ENCODE peak calls at places on chromosomes 4 and X, in seven cellular contexts. One of them, this sample, is unnamed. For H3K9me3, the result is how much of the 10 kb centered on the place peaks cover.

GRCh38 chr4:77625485-77625884 is 19.9 kb downstream of the CXCL13 start:
- DNase-seq in left ventricle myocardium inferior: no peak
- DNase-seq in psoas muscle: no peak
- DNase-seq in OCI-LY7: no peak
- DNase-seq in CD8-positive, alpha-beta T cell: no peak
- DNase-seq in SJSA1: no peak
- DNase-seq in adipocyte: no peak
- DNase-seq in this sample: no peak

GRCh38 chr4:156799121-156799589 is 172.4 kb downstream of the PDGFC start:
- DNase-seq in adipocyte: peak
- DNase-seq in psoas muscle: no peak
- DNase-seq in left ventricle myocardium inferior: no peak
- DNase-seq in SJSA1: no peak
- DNase-seq in OCI-LY7: no peak
- DNase-seq in CD8-positive, alpha-beta T cell: no peak
- DNase-seq in this sample: no peak

GRCh38 chrX:123899701-123900100 is 39.8 kb downstream of the XIAP start:
- DNase-seq in left ventricle myocardium inferior: no peak
- DNase-seq in CD8-positive, alpha-beta T cell: no peak
- DNase-seq in OCI-LY7: no peak
- DNase-seq in adipocyte: peak
- DNase-seq in psoas muscle: no peak
- DNase-seq in SJSA1: no peak
- DNase-seq in this sample: no peak

GRCh38 chr4:23978031-23978430 is 88.2 kb upstream of the PPARGC1A start:
- DNase-seq in SJSA1: peak
- DNase-seq in left ventricle myocardium inferior: no peak
- DNase-seq in adipocyte: no peak
- DNase-seq in psoas muscle: no peak
- DNase-seq in CD8-positive, alpha-beta T cell: no peak
- DNase-seq in OCI-LY7: no peak
- DNase-seq in this sample: no peak

GRCh38 chr4:25911356-25911755 is 2.7 kb upstream of the SMIM20 start:
- DNase-seq in SJSA1: no peak
- DNase-seq in psoas muscle: no peak
- DNase-seq in adipocyte: no peak
- DNase-seq in CD8-positive, alpha-beta T cell: no peak
- DNase-seq in left ventricle myocardium inferior: no peak
- DNase-seq in OCI-LY7: no peak
- DNase-seq in this sample: no peak

GRCh38 chr4:1910643-1911042 is 39.5 kb downstream of the NSD2 start:
- DNase-seq in adipocyte: peak
- DNase-seq in SJSA1: no peak
- DNase-seq in psoas muscle: no peak
- DNase-seq in left ventricle myocardium inferior: no peak
- DNase-seq in CD8-positive, alpha-beta T cell: no peak
- DNase-seq in OCI-LY7: peak
- DNase-seq in this sample: no peak

GRCh38 chr4:38275331-38275821 is 315.2 kb downstream of the PTTG2 start:
- DNase-seq in left ventricle myocardium inferior: no peak
- DNase-seq in SJSA1: no peak
- DNase-seq in psoas muscle: no peak
- DNase-seq in OCI-LY7: no peak
- DNase-seq in CD8-positive, alpha-beta T cell: no peak
- DNase-seq in adipocyte: no peak
- DNase-seq in this sample: no peak

GRCh38 chrX:14529288-14529989 is at the start of gene GLRA2:
- DNase-seq in psoas muscle: no peak
- DNase-seq in SJSA1: peak
- DNase-seq in CD8-positive, alpha-beta T cell: no peak
- DNase-seq in adipocyte: peak
- DNase-seq in OCI-LY7: no peak
- DNase-seq in left ventricle myocardium inferior: no peak
- DNase-seq in this sample: no peak

GRCh38 chrX:151082077-151082948 is 94.1 kb upstream of the GPR50 start:
- DNase-seq in adipocyte: peak
- DNase-seq in OCI-LY7: peak
- DNase-seq in left ventricle myocardium inferior: peak
- DNase-seq in CD8-positive, alpha-beta T cell: peak
- DNase-seq in SJSA1: peak
- DNase-seq in psoas muscle: peak
- DNase-seq in this sample: peak

GRCh38 chrX:129959493-129959832 is 23.0 kb upstream of the BCORL1 start:
- DNase-seq in CD8-positive, alpha-beta T cell: no peak
- DNase-seq in adipocyte: peak
- DNase-seq in left ventricle myocardium inferior: no peak
- DNase-seq in SJSA1: no peak
- DNase-seq in OCI-LY7: no peak
- DNase-seq in psoas muscle: no peak
- DNase-seq in this sample: no peak

GRCh38 chr4:55499495-55499894 is 47.2 kb downstream of the CLOCK start:
- DNase-seq in adipocyte: no peak
- DNase-seq in SJSA1: no peak
- DNase-seq in left ventricle myocardium inferior: no peak
- DNase-seq in CD8-positive, alpha-beta T cell: no peak
- DNase-seq in OCI-LY7: no peak
- DNase-seq in psoas muscle: no peak
- DNase-seq in this sample: no peak

GRCh38 chr4:76981649-76982048 is 32.1 kb downstream of the SEPTIN11 start:
- DNase-seq in left ventricle myocardium inferior: no peak
- DNase-seq in SJSA1: no peak
- DNase-seq in adipocyte: peak
- DNase-seq in CD8-positive, alpha-beta T cell: no peak
- DNase-seq in psoas muscle: no peak
- DNase-seq in OCI-LY7: no peak
- DNase-seq in this sample: no peak

GRCh38 chr4:48986654-48987164 is 634 bp downstream of the CWH43 start:
- DNase-seq in SJSA1: no peak
- DNase-seq in OCI-LY7: no peak
- DNase-seq in left ventricle myocardium inferior: no peak
- DNase-seq in CD8-positive, alpha-beta T cell: no peak
- DNase-seq in adipocyte: no peak
- DNase-seq in psoas muscle: no peak
- DNase-seq in this sample: peak

GRCh38 chrX:55159556-55159955 is 60.6 kb upstream of the PAGE5 start:
- DNase-seq in adipocyte: no peak
- DNase-seq in psoas muscle: no peak
- DNase-seq in left ventricle myocardium inferior: no peak
- DNase-seq in SJSA1: no peak
- DNase-seq in CD8-positive, alpha-beta T cell: no peak
- DNase-seq in OCI-LY7: no peak
- DNase-seq in this sample: no peak

GRCh38 chr4:169745291-169745690 is 12.5 kb downstream of the HPF1 start:
- DNase-seq in SJSA1: peak
- DNase-seq in OCI-LY7: no peak
- DNase-seq in psoas muscle: no peak
- DNase-seq in left ventricle myocardium inferior: no peak
- DNase-seq in adipocyte: peak
- DNase-seq in CD8-positive, alpha-beta T cell: no peak
- DNase-seq in this sample: no peak

GRCh38 chrX:11532291-11533075 is 133.2 kb downstream of the ARHGAP6 start:
- DNase-seq in psoas muscle: no peak
- DNase-seq in adipocyte: peak
- DNase-seq in SJSA1: no peak
- DNase-seq in CD8-positive, alpha-beta T cell: no peak
- DNase-seq in OCI-LY7: no peak
- DNase-seq in left ventricle myocardium inferior: no peak
- DNase-seq in this sample: no peak

GRCh38 chrX:66110112-66110511 is 53.9 kb upstream of the HEPH start:
- DNase-seq in adipocyte: peak
- DNase-seq in CD8-positive, alpha-beta T cell: no peak
- DNase-seq in psoas muscle: no peak
- DNase-seq in SJSA1: peak
- DNase-seq in OCI-LY7: peak
- DNase-seq in left ventricle myocardium inferior: no peak
- DNase-seq in this sample: no peak

GRCh38 chr4:26346203-26346620 is 25.4 kb downstream of the RBPJ start:
- DNase-seq in OCI-LY7: no peak
- DNase-seq in left ventricle myocardium inferior: no peak
- DNase-seq in SJSA1: peak
- DNase-seq in adipocyte: no peak
- DNase-seq in CD8-positive, alpha-beta T cell: no peak
- DNase-seq in psoas muscle: no peak
- DNase-seq in this sample: no peak

GRCh38 chrX:17860811-17861495 is at the start of gene RAI2:
- DNase-seq in OCI-LY7: no peak
- DNase-seq in SJSA1: no peak
- DNase-seq in CD8-positive, alpha-beta T cell: peak
- DNase-seq in psoas muscle: peak
- DNase-seq in left ventricle myocardium inferior: peak
- DNase-seq in adipocyte: peak
- DNase-seq in this sample: peak

GRCh38 chrX:37613898-37614297 is 42.4 kb downstream of the LANCL3 start:
- DNase-seq in SJSA1: no peak
- DNase-seq in psoas muscle: no peak
- DNase-seq in left ventricle myocardium inferior: no peak
- DNase-seq in CD8-positive, alpha-beta T cell: no peak
- DNase-seq in OCI-LY7: no peak
- DNase-seq in adipocyte: no peak
- DNase-seq in this sample: no peak

GRCh38 chrX:10280061-10280460 is 123.3 kb downstream of the CLCN4 start:
- DNase-seq in psoas muscle: no peak
- DNase-seq in OCI-LY7: no peak
- DNase-seq in CD8-positive, alpha-beta T cell: no peak
- DNase-seq in adipocyte: no peak
- DNase-seq in SJSA1: no peak
- DNase-seq in left ventricle myocardium inferior: no peak
- DNase-seq in this sample: no peak

GRCh38 chr4:105092768-105093167 is 53.9 kb upstream of the TET2 start:
- DNase-seq in CD8-positive, alpha-beta T cell: no peak
- DNase-seq in OCI-LY7: no peak
- DNase-seq in psoas muscle: no peak
- DNase-seq in adipocyte: no peak
- DNase-seq in SJSA1: no peak
- DNase-seq in left ventricle myocardium inferior: no peak
- DNase-seq in this sample: no peak

GRCh38 chrX:12308420-12308819 is 170.1 kb downstream of the FRMPD4 start:
- DNase-seq in adipocyte: no peak
- DNase-seq in left ventricle myocardium inferior: peak
- DNase-seq in SJSA1: no peak
- DNase-seq in CD8-positive, alpha-beta T cell: no peak
- DNase-seq in OCI-LY7: no peak
- DNase-seq in psoas muscle: no peak
- DNase-seq in this sample: no peak

GRCh38 chr4:124712417-124713212 is at the start of gene ANKRD50:
- DNase-seq in psoas muscle: peak
- DNase-seq in CD8-positive, alpha-beta T cell: peak
- DNase-seq in OCI-LY7: peak
- DNase-seq in SJSA1: peak
- DNase-seq in left ventricle myocardium inferior: peak
- DNase-seq in adipocyte: peak
- DNase-seq in this sample: peak

GRCh38 chr4:124710911-124711310 is 1.6 kb downstream of the ANKRD50 start:
- DNase-seq in psoas muscle: no peak
- DNase-seq in left ventricle myocardium inferior: no peak
- DNase-seq in SJSA1: peak
- DNase-seq in adipocyte: peak
- DNase-seq in OCI-LY7: no peak
- DNase-seq in CD8-positive, alpha-beta T cell: no peak
- DNase-seq in this sample: peak

GRCh38 chr4:124708517-124709300 is 3.8 kb downstream of the ANKRD50 start:
- DNase-seq in CD8-positive, alpha-beta T cell: no peak
- DNase-seq in left ventricle myocardium inferior: no peak
- DNase-seq in adipocyte: no peak
- DNase-seq in psoas muscle: no peak
- DNase-seq in SJSA1: no peak
- DNase-seq in OCI-LY7: no peak
- DNase-seq in this sample: peak

GRCh38 chr4:124711469-124712416 is 789 bp downstream of the ANKRD50 start:
- DNase-seq in adipocyte: peak
- DNase-seq in OCI-LY7: peak
- DNase-seq in left ventricle myocardium inferior: no peak
- DNase-seq in CD8-positive, alpha-beta T cell: peak
- DNase-seq in SJSA1: no peak
- DNase-seq in psoas muscle: no peak
- DNase-seq in this sample: peak

GRCh38 chr4:124710253-124710849 is 2.2 kb downstream of the ANKRD50 start:
- DNase-seq in psoas muscle: no peak
- DNase-seq in left ventricle myocardium inferior: no peak
- DNase-seq in SJSA1: peak
- DNase-seq in CD8-positive, alpha-beta T cell: no peak
- DNase-seq in adipocyte: peak
- DNase-seq in OCI-LY7: no peak
- DNase-seq in this sample: peak
- H3K4me3 ChIP-seq in psoas muscle: peak
- H3K4me3 ChIP-seq in left ventricle myocardium inferior: peak
- H3K4me3 ChIP-seq in SJSA1: peak
- H3K4me3 ChIP-seq in CD8-positive, alpha-beta T cell: no peak
- H3K4me3 ChIP-seq in adipocyte: peak
- H3K4me3 ChIP-seq in OCI-LY7: no peak
- H3K4me3 ChIP-seq in this sample: peak

GRCh38 chrX:155893513-155893912 is 12.4 kb downstream of the VAMP7 start:
- DNase-seq in adipocyte: no peak
- DNase-seq in psoas muscle: no peak
- DNase-seq in SJSA1: no peak
- DNase-seq in OCI-LY7: no peak
- DNase-seq in CD8-positive, alpha-beta T cell: no peak
- DNase-seq in left ventricle myocardium inferior: no peak
- DNase-seq in this sample: no peak
- H3K9me3 ChIP-seq in adipocyte: under half
- H3K9me3 ChIP-seq in psoas muscle: under half
- H3K9me3 ChIP-seq in SJSA1: under half
- H3K9me3 ChIP-seq in OCI-LY7: under half
- H3K9me3 ChIP-seq in CD8-positive, alpha-beta T cell: under half
- H3K9me3 ChIP-seq in left ventricle myocardium inferior: under half
- H3K9me3 ChIP-seq in this sample: under half

GRCh38 chrX:39613508-39613921 is 484.2 kb downstream of the BCOR start:
- DNase-seq in CD8-positive, alpha-beta T cell: no peak
- DNase-seq in adipocyte: peak
- DNase-seq in psoas muscle: peak
- DNase-seq in SJSA1: no peak
- DNase-seq in OCI-LY7: peak
- DNase-seq in left ventricle myocardium inferior: peak
- DNase-seq in this sample: no peak
- H3K4me3 ChIP-seq in CD8-positive, alpha-beta T cell: peak
- H3K4me3 ChIP-seq in adipocyte: no peak
- H3K4me3 ChIP-seq in psoas muscle: peak
- H3K4me3 ChIP-seq in SJSA1: no peak
- H3K4me3 ChIP-seq in OCI-LY7: peak
- H3K4me3 ChIP-seq in left ventricle myocardium inferior: peak
- H3K4me3 ChIP-seq in this sample: no peak

GRCh38 chrX:7116081-7116480 is 31.4 kb upstream of the STS start:
- DNase-seq in OCI-LY7: no peak
- DNase-seq in SJSA1: no peak
- DNase-seq in left ventricle myocardium inferior: no peak
- DNase-seq in adipocyte: no peak
- DNase-seq in psoas muscle: no peak
- DNase-seq in CD8-positive, alpha-beta T cell: no peak
- DNase-seq in this sample: no peak
- H3K9me3 ChIP-seq in OCI-LY7: under half
- H3K9me3 ChIP-seq in SJSA1: under half
- H3K9me3 ChIP-seq in left ventricle myocardium inferior: under half
- H3K9me3 ChIP-seq in adipocyte: under half
- H3K9me3 ChIP-seq in psoas muscle: under half
- H3K9me3 ChIP-seq in CD8-positive, alpha-beta T cell: under half
- H3K9me3 ChIP-seq in this sample: under half

GRCh38 chr4:81095411-81095810 is 64.9 kb downstream of the BMP3 start:
- DNase-seq in SJSA1: no peak
- DNase-seq in psoas muscle: no peak
- DNase-seq in CD8-positive, alpha-beta T cell: no peak
- DNase-seq in left ventricle myocardium inferior: no peak
- DNase-seq in adipocyte: no peak
- DNase-seq in OCI-LY7: no peak
- DNase-seq in this sample: no peak
- H3K4me3 ChIP-seq in SJSA1: no peak
- H3K4me3 ChIP-seq in psoas muscle: no peak
- H3K4me3 ChIP-seq in CD8-positive, alpha-beta T cell: no peak
- H3K4me3 ChIP-seq in left ventricle myocardium inferior: no peak
- H3K4me3 ChIP-seq in adipocyte: no peak
- H3K4me3 ChIP-seq in OCI-LY7: no peak
- H3K4me3 ChIP-seq in this sample: no peak

GRCh38 chrX:134377537-134377936 is 82.4 kb upstream of the HPRT1 start:
- DNase-seq in SJSA1: no peak
- DNase-seq in left ventricle myocardium inferior: no peak
- DNase-seq in CD8-positive, alpha-beta T cell: no peak
- DNase-seq in psoas muscle: no peak
- DNase-seq in adipocyte: peak
- DNase-seq in OCI-LY7: peak
- DNase-seq in this sample: no peak
- H3K9me3 ChIP-seq in SJSA1: under half
- H3K9me3 ChIP-seq in left ventricle myocardium inferior: under half
- H3K9me3 ChIP-seq in CD8-positive, alpha-beta T cell: under half
- H3K9me3 ChIP-seq in psoas muscle: under half
- H3K9me3 ChIP-seq in adipocyte: under half
- H3K9me3 ChIP-seq in OCI-LY7: under half
- H3K9me3 ChIP-seq in this sample: under half